ENCODE peak calls at places on chromosomes 6 and 20, in ten cellular contexts. N is stomach, A is sigmoid colon, I is NB4, F is tibial nerve, D is HCT116, V is uterus, X is IMR-90, P is A549, U is lower leg skin. O is an unnamed sample.

GRCh38 chr20:58538752-58539151 is 23.6 kb upstream of the APCDD1L start:
- DNase-seq in N (no peak), A (peak), I (peak), F (no peak), D (no peak), V (no peak), X (peak), P (no peak), U (no peak), O (no peak)

GRCh38 chr6:37860226-37860839 is 40.8 kb downstream of the ZFAND3 start:
- DNase-seq in N (no peak), A (no peak), I (peak), F (no peak), D (peak), V (peak), X (peak), P (peak), U (no peak), O (no peak)

GRCh38 chr6:134851548-134851947 is 98.4 kb downstream of the ALDH8A1 start:
- DNase-seq in N (no peak), A (no peak), I (no peak), F (no peak), D (no peak), V (no peak), X (no peak), P (no peak), U (no peak), O (no peak)

GRCh38 chr6:10383312-10384063 is 31.4 kb downstream of the TFAP2A start:
- DNase-seq in N (no peak), A (no peak), I (peak), F (no peak), D (peak), V (no peak), X (no peak), P (peak), U (no peak), O (no peak)

GRCh38 chr20:4234664-4235063 is 219.3 kb upstream of the RNF24 start:
- DNase-seq in N (no peak), A (no peak), I (no peak), F (no peak), D (no peak), V (no peak), X (no peak), P (no peak), U (no peak), O (no peak)

GRCh38 chr20:56440346-56441007 is 27.9 kb upstream of the RTF2 start:
- DNase-seq in N (no peak), A (peak), I (peak), F (no peak), D (no peak), V (no peak), X (no peak), P (no peak), U (no peak), O (no peak)

GRCh38 chr20:17538517-17539170 is 7.5 kb upstream of the BFSP1 start:
- DNase-seq in N (no peak), A (no peak), I (peak), F (no peak), D (no peak), V (no peak), X (no peak), P (peak), U (no peak), O (no peak)

GRCh38 chr20:24948939-24949679 is at the start of gene CST7:
- DNase-seq in N (peak), A (peak), I (peak), F (no peak), D (no peak), V (no peak), X (no peak), P (no peak), U (peak), O (peak)

GRCh38 chr6:9986273-9986672 is 428.6 kb downstream of the TFAP2A start:
- DNase-seq in N (no peak), A (no peak), I (no peak), F (no peak), D (no peak), V (no peak), X (no peak), P (no peak), U (no peak), O (no peak)

GRCh38 chr6:111061493-111061892 is 25.8 kb upstream of the SLC16A10 start:
- DNase-seq in N (no peak), A (no peak), I (no peak), F (no peak), D (no peak), V (no peak), X (peak), P (no peak), U (no peak), O (no peak)

DNA sequence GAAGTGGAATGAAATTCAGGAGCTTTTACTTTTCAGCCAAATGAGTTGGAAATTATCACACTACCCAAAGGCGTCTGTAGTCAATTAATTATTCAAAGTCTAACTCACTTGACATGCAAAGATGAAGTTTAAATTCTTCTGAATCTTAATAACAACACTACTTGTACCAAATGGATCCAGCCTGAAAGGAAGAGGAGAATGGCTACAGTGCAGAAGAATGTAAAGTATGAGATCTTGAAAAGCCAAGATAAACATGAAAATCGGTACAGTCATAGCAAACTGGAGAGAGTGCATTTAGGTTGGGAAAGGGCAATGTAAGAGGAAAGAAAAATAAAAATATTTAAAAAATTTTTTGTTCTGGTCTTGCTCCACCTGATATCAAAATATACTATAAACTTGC is 195.5 kb downstream of the SIM1 start:
- DNase-seq in N (no peak), A (no peak), I (no peak), F (no peak), D (no peak), V (no peak), X (peak), P (peak), U (no peak), O (no peak)
- TF ChIP-seq POLR2A in N (no peak), A (no peak), I (no peak), F (no peak), D (no peak), V (no peak), X (no peak), P (no peak), U (no peak), O (no peak)

GRCh38 chr6:33711140-33712129 is at the start of gene UQCC2:
- DNase-seq in N (peak), A (peak), I (peak), F (peak), D (peak), V (peak), X (peak), P (peak), U (peak), O (peak)
- TF ChIP-seq POLR2A in N (no peak), A (peak), I (peak), F (no peak), D (peak), V (peak), X (peak), P (peak), U (no peak), O (peak)

GRCh38 chr6:107396226-107396625 is 63.1 kb downstream of the PDSS2 start:
- DNase-seq in N (no peak), A (no peak), I (no peak), F (no peak), D (no peak), V (no peak), X (no peak), P (no peak), U (no peak), O (no peak)
- TF ChIP-seq POLR2A in N (no peak), A (no peak), I (no peak), F (no peak), D (no peak), V (no peak), X (no peak), P (no peak), U (no peak), O (no peak)

DNA sequence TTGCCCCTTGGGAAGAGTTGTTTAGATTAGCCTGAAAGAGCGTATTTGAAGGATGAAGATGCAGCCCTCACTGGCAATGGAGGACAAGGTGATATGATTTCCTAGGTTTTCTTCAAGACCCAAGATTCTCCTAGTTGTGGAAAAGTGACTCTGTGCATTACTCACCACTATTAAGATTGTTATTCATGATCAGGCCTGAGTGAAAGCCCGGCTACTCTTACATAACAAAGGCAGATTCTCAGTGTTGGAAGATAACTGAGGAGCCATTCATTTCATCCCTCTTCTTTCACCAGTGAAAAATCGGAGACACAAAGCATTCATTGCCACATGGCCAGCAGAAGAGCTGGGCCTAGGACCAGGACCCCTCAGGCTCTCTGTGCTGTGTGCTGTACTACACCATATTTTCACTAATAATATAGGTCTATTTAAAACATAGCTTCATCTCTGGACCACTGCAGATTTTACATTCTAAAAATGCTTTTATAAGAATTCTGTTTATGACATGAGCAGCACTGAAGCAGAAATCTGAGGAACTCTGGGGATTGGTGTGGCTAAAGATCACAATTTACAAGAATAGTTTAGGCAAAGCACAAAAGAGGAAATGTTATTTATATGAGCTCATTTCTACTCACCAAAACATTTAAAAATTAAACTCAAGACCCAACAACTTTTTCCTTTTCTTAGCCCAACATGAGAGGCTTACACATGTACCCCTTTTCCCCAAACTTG is 181.9 kb upstream of the CCN2 start:
- DNase-seq in N (no peak), A (no peak), I (no peak), F (no peak), D (no peak), V (no peak), X (peak), P (no peak), U (no peak), O (no peak)
- TF ChIP-seq POLR2A in N (no peak), A (no peak), I (no peak), F (no peak), D (no peak), V (no peak), X (no peak), P (no peak), U (no peak), O (no peak)